ENCODE peak calls at places on chromosome 2, in seven cellular contexts. H is activated B cell treated with CpG ODN at 0.5 μM for 24 hours, F is ovary, D is AG04450, T is AG09319, J is endothelial cell, Y is brain microvascular endothelial cell. U is an unnamed sample.

GRCh38 chr2:161418715-161419337 is 2.7 kb downstream of the TBR1 start:
- DNase-seq in H (no peak), F (no peak), D (no peak), T (no peak), J (peak), Y (no peak), U (no peak)

GRCh38 chr2:39246382-39246980 is 2.7 kb upstream of the CDKL4 start:
- DNase-seq in H (no peak), F (no peak), D (no peak), T (no peak), J (no peak), Y (no peak), U (no peak)

GRCh38 chr2:20595439-20596192 is 55.3 kb downstream of the HS1BP3 start:
- DNase-seq in H (peak), F (peak), D (no peak), T (no peak), J (no peak), Y (peak), U (peak)

GRCh38 chr2:7048762-7049294 is 131.6 kb downstream of the RNF144A start:
- DNase-seq in H (no peak), F (no peak), D (no peak), T (no peak), J (no peak), Y (no peak), U (no peak)

GRCh38 chr2:185456517-185456916 is 282.1 kb upstream of the FSIP2 start:
- DNase-seq in H (no peak), F (no peak), D (no peak), T (no peak), J (no peak), Y (no peak), U (no peak)

GRCh38 chr2:112722816-112723555 is 2.2 kb downstream of the NT5DC4 start:
- DNase-seq in H (no peak), F (no peak), D (no peak), T (no peak), J (no peak), Y (no peak), U (no peak)

GRCh38 chr2:86295071-86295470 is 42.4 kb downstream of the REEP1 start:
- DNase-seq in H (no peak), F (no peak), D (no peak), T (no peak), J (no peak), Y (no peak), U (no peak)

GRCh38 chr2:145685323-145686050 is 1165.6 kb upstream of the ZEB2 start:
- DNase-seq in H (no peak), F (no peak), D (no peak), T (no peak), J (no peak), Y (no peak), U (no peak)

GRCh38 chr2:239285071-239285931 is 115.5 kb downstream of the HDAC4 start:
- DNase-seq in H (no peak), F (peak), D (no peak), T (no peak), J (no peak), Y (no peak), U (no peak)

GRCh38 chr2:200377774-200378336 is 71.4 kb downstream of the SPATS2L start:
- DNase-seq in H (no peak), F (no peak), D (no peak), T (no peak), J (no peak), Y (no peak), U (no peak)

GRCh38 chr2:2581331-2582159 is 250.5 kb upstream of the MYT1L start:
- DNase-seq in H (no peak), F (no peak), D (no peak), T (no peak), J (no peak), Y (no peak), U (no peak)

GRCh38 chr2:99442837-99443236 is 47.0 kb downstream of the REV1 start:
- DNase-seq in H (no peak), F (no peak), D (no peak), T (no peak), J (no peak), Y (no peak), U (no peak)

GRCh38 chr2:7119504-7119835 is 202.3 kb downstream of the RNF144A start:
- DNase-seq in H (no peak), F (no peak), D (no peak), T (no peak), J (no peak), Y (no peak), U (no peak)

GRCh38 chr2:127133793-127134192 is 26.8 kb upstream of the BIN1 start:
- DNase-seq in H (no peak), F (no peak), D (no peak), T (no peak), J (no peak), Y (no peak), U (no peak)
- TF ChIP-seq CTCF in H (no peak), F (no peak), D (no peak), T (no peak), J (no peak), Y (no peak), U (no peak)

GRCh38 chr2:190871539-190871938 is 9.1 kb upstream of the GLS start:
- DNase-seq in H (no peak), F (no peak), D (no peak), T (no peak), J (no peak), Y (no peak), U (peak)

GRCh38 chr2:190880374-190881073 is at the start of gene GLS:
- DNase-seq in H (peak), F (peak), D (peak), T (peak), J (peak), Y (peak), U (peak)

GRCh38 chr2:190879474-190880373 is 897 bp upstream of the GLS start:
- DNase-seq in H (no peak), F (no peak), D (no peak), T (no peak), J (no peak), Y (no peak), U (peak)

GRCh38 chr2:190876641-190877040 is 4.0 kb upstream of the GLS start:
- DNase-seq in H (no peak), F (no peak), D (no peak), T (no peak), J (no peak), Y (no peak), U (no peak)

DNA sequence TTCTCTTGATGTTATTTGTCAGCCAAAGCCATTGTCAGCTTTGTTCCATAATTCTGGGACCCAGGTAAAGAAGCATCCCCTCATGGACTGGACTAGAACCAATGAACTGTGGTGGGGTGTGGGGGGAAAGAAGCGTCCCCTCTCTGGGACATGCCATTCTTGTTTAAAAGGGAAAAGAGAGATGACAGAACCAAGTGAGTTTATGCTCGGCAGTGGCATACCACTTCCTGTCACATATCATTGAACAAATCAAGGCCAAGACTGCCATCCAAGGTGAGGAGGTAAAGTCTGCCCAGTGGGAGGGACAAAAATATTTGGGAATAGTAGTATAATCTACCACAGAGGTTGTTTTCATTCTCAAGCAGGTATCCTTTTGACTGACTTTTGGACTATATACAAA is 4.7 kb upstream of the GLS start:
- DNase-seq in H (no peak), F (no peak), D (no peak), T (no peak), J (no peak), Y (no peak), U (no peak)
- TF ChIP-seq CTCF in H (no peak), F (no peak), D (no peak), T (no peak), J (no peak), Y (no peak), U (no peak)

GRCh38 chr2:101793277-101793969 is 95.9 kb downstream of the MAP4K4 start:
- DNase-seq in H (no peak), F (peak), D (no peak), T (no peak), J (no peak), Y (no peak), U (no peak)
- TF ChIP-seq CTCF in H (no peak), F (no peak), D (peak), T (peak), J (no peak), Y (peak), U (peak)

GRCh38 chr2:176269319-176270099 is at the start of gene MTX2:
- DNase-seq in H (peak), F (peak), D (peak), T (no peak), J (peak), Y (peak), U (peak)
- TF ChIP-seq CTCF in H (no peak), F (peak), D (no peak), T (no peak), J (no peak), Y (peak), U (peak)

GRCh38 chr2:28228419-28228995 is 164.2 kb upstream of the FOSL2 start:
- DNase-seq in H (no peak), F (no peak), D (no peak), T (peak), J (no peak), Y (no peak), U (no peak)
- TF ChIP-seq CTCF in H (no peak), F (no peak), D (peak), T (peak), J (peak), Y (no peak), U (peak)

U was measured in HFFc6.